ENCODE peak calls at places on chromosomes 3 and 15, in eight cellular contexts. One of them, this sample, is unnamed.

GRCh38 chr3:30400924-30401323 is 205.5 kb upstream of the TGFBR2 start:
- DNase-seq in spleen: no peak
- DNase-seq in transverse colon: no peak
- DNase-seq in OCI-M1: peak
- DNase-seq in hippocampal formation: no peak
- DNase-seq in mesothelial cell of epicardium: no peak
- DNase-seq in heart left ventricle: no peak
- DNase-seq in pulmonary artery endothelial cell: no peak
- DNase-seq in this sample: no peak

GRCh38 chr3:25679642-25680302 is 15.1 kb upstream of the TOP2B start:
- DNase-seq in OCI-M1: no peak
- DNase-seq in pulmonary artery endothelial cell: no peak
- DNase-seq in heart left ventricle: no peak
- DNase-seq in transverse colon: no peak
- DNase-seq in spleen: no peak
- DNase-seq in mesothelial cell of epicardium: no peak
- DNase-seq in hippocampal formation: no peak
- DNase-seq in this sample: no peak

GRCh38 chr3:75906555-75907112 is 121.3 kb upstream of the ZNF717 start:
- DNase-seq in pulmonary artery endothelial cell: no peak
- DNase-seq in spleen: peak
- DNase-seq in hippocampal formation: no peak
- DNase-seq in mesothelial cell of epicardium: peak
- DNase-seq in transverse colon: no peak
- DNase-seq in OCI-M1: no peak
- DNase-seq in heart left ventricle: no peak
- DNase-seq in this sample: peak

GRCh38 chr3:65473746-65474145 is 565.0 kb downstream of the MAGI1 start:
- DNase-seq in mesothelial cell of epicardium: no peak
- DNase-seq in pulmonary artery endothelial cell: no peak
- DNase-seq in heart left ventricle: no peak
- DNase-seq in hippocampal formation: no peak
- DNase-seq in transverse colon: no peak
- DNase-seq in OCI-M1: no peak
- DNase-seq in spleen: no peak
- DNase-seq in this sample: no peak

GRCh38 chr3:72185549-72186484 is 400.9 kb upstream of the PROK2 start:
- DNase-seq in OCI-M1: peak
- DNase-seq in transverse colon: no peak
- DNase-seq in mesothelial cell of epicardium: no peak
- DNase-seq in hippocampal formation: no peak
- DNase-seq in pulmonary artery endothelial cell: peak
- DNase-seq in heart left ventricle: no peak
- DNase-seq in spleen: no peak
- DNase-seq in this sample: no peak

GRCh38 chr3:124845406-124845805 is 41.8 kb downstream of the ITGB5 start:
- DNase-seq in OCI-M1: no peak
- DNase-seq in heart left ventricle: no peak
- DNase-seq in mesothelial cell of epicardium: no peak
- DNase-seq in spleen: peak
- DNase-seq in pulmonary artery endothelial cell: peak
- DNase-seq in transverse colon: peak
- DNase-seq in hippocampal formation: no peak
- DNase-seq in this sample: no peak

GRCh38 chr3:16838561-16838960 is 46.2 kb upstream of the PLCL2 start:
- DNase-seq in heart left ventricle: no peak
- DNase-seq in spleen: no peak
- DNase-seq in mesothelial cell of epicardium: no peak
- DNase-seq in pulmonary artery endothelial cell: no peak
- DNase-seq in transverse colon: peak
- DNase-seq in OCI-M1: no peak
- DNase-seq in hippocampal formation: no peak
- DNase-seq in this sample: no peak

GRCh38 chr3:177483182-177483967 is 286.1 kb upstream of the TBL1XR1 start:
- DNase-seq in transverse colon: peak
- DNase-seq in pulmonary artery endothelial cell: no peak
- DNase-seq in heart left ventricle: no peak
- DNase-seq in spleen: no peak
- DNase-seq in mesothelial cell of epicardium: no peak
- DNase-seq in OCI-M1: peak
- DNase-seq in hippocampal formation: no peak
- DNase-seq in this sample: no peak

GRCh38 chr3:62467936-62468722 is 94.8 kb upstream of the FEZF2 start:
- DNase-seq in heart left ventricle: no peak
- DNase-seq in pulmonary artery endothelial cell: no peak
- DNase-seq in hippocampal formation: no peak
- DNase-seq in mesothelial cell of epicardium: no peak
- DNase-seq in transverse colon: no peak
- DNase-seq in spleen: no peak
- DNase-seq in OCI-M1: no peak
- DNase-seq in this sample: no peak

GRCh38 chr3:52248816-52249547 is 3.4 kb downstream of the PPM1M start:
- DNase-seq in spleen: peak
- DNase-seq in OCI-M1: peak
- DNase-seq in hippocampal formation: no peak
- DNase-seq in transverse colon: no peak
- DNase-seq in pulmonary artery endothelial cell: no peak
- DNase-seq in heart left ventricle: peak
- DNase-seq in mesothelial cell of epicardium: no peak
- DNase-seq in this sample: no peak

GRCh38 chr3:72310028-72310987 is 525.4 kb upstream of the PROK2 start:
- DNase-seq in heart left ventricle: no peak
- DNase-seq in OCI-M1: no peak
- DNase-seq in mesothelial cell of epicardium: no peak
- DNase-seq in spleen: peak
- DNase-seq in hippocampal formation: no peak
- DNase-seq in pulmonary artery endothelial cell: peak
- DNase-seq in transverse colon: peak
- DNase-seq in this sample: no peak

GRCh38 chr3:64187065-64187959 is 38.0 kb downstream of the PRICKLE2 start:
- DNase-seq in mesothelial cell of epicardium: peak
- DNase-seq in transverse colon: peak
- DNase-seq in hippocampal formation: peak
- DNase-seq in pulmonary artery endothelial cell: peak
- DNase-seq in OCI-M1: no peak
- DNase-seq in spleen: no peak
- DNase-seq in heart left ventricle: peak
- DNase-seq in this sample: peak

GRCh38 chr15:27601239-27601942 is 497.7 kb downstream of the OCA2 start:
- DNase-seq in spleen: no peak
- DNase-seq in OCI-M1: no peak
- DNase-seq in hippocampal formation: no peak
- DNase-seq in mesothelial cell of epicardium: no peak
- DNase-seq in pulmonary artery endothelial cell: no peak
- DNase-seq in transverse colon: no peak
- DNase-seq in heart left ventricle: no peak
- DNase-seq in this sample: no peak

GRCh38 chr15:66483131-66483566 is 14.4 kb downstream of the SNAPC5 start:
- DNase-seq in spleen: no peak
- DNase-seq in OCI-M1: peak
- DNase-seq in heart left ventricle: no peak
- DNase-seq in transverse colon: no peak
- DNase-seq in hippocampal formation: no peak
- DNase-seq in pulmonary artery endothelial cell: no peak
- DNase-seq in mesothelial cell of epicardium: no peak
- DNase-seq in this sample: no peak

GRCh38 chr15:26357653-26358052 is 415.2 kb downstream of the GABRB3 start:
- DNase-seq in hippocampal formation: no peak
- DNase-seq in spleen: no peak
- DNase-seq in transverse colon: no peak
- DNase-seq in mesothelial cell of epicardium: no peak
- DNase-seq in pulmonary artery endothelial cell: no peak
- DNase-seq in OCI-M1: no peak
- DNase-seq in heart left ventricle: no peak
- DNase-seq in this sample: no peak

GRCh38 chr15:31325432-31325975 is 1.1 kb upstream of the KLF13 start:
- DNase-seq in pulmonary artery endothelial cell: no peak
- DNase-seq in mesothelial cell of epicardium: peak
- DNase-seq in transverse colon: peak
- DNase-seq in spleen: peak
- DNase-seq in heart left ventricle: peak
- DNase-seq in hippocampal formation: peak
- DNase-seq in OCI-M1: peak
- DNase-seq in this sample: no peak

GRCh38 chr3:193780810-193781472 is 187.9 kb downstream of the OPA1 start:
- DNase-seq in OCI-M1: peak
- DNase-seq in heart left ventricle: peak
- DNase-seq in spleen: peak
- DNase-seq in mesothelial cell of epicardium: peak
- DNase-seq in hippocampal formation: peak
- DNase-seq in transverse colon: peak
- DNase-seq in pulmonary artery endothelial cell: no peak
- DNase-seq in this sample: no peak

GRCh38 chr3:54870423-54870822 is 57.4 kb downstream of the LRTM1 start:
- DNase-seq in hippocampal formation: peak
- DNase-seq in transverse colon: no peak
- DNase-seq in pulmonary artery endothelial cell: no peak
- DNase-seq in heart left ventricle: no peak
- DNase-seq in spleen: no peak
- DNase-seq in OCI-M1: peak
- DNase-seq in mesothelial cell of epicardium: no peak
- DNase-seq in this sample: no peak

GRCh38 chr3:135456182-135456790 is 509.2 kb upstream of the PPP2R3A start:
- DNase-seq in mesothelial cell of epicardium: no peak
- DNase-seq in spleen: no peak
- DNase-seq in hippocampal formation: no peak
- DNase-seq in OCI-M1: no peak
- DNase-seq in transverse colon: no peak
- DNase-seq in heart left ventricle: no peak
- DNase-seq in pulmonary artery endothelial cell: no peak
- DNase-seq in this sample: no peak

GRCh38 chr15:101071651-101072050 is 152.5 kb downstream of the LRRK1 start:
- DNase-seq in OCI-M1: no peak
- DNase-seq in mesothelial cell of epicardium: no peak
- DNase-seq in transverse colon: no peak
- DNase-seq in pulmonary artery endothelial cell: no peak
- DNase-seq in heart left ventricle: no peak
- DNase-seq in hippocampal formation: no peak
- DNase-seq in spleen: peak
- DNase-seq in this sample: no peak

GRCh38 chr3:49104427-49105291 is at the start of gene QARS1:
- DNase-seq in spleen: peak
- DNase-seq in OCI-M1: peak
- DNase-seq in transverse colon: peak
- DNase-seq in hippocampal formation: peak
- DNase-seq in pulmonary artery endothelial cell: peak
- DNase-seq in heart left ventricle: peak
- DNase-seq in mesothelial cell of epicardium: peak
- DNase-seq in this sample: peak

GRCh38 chr3:52313774-52314188 is 2.3 kb upstream of the DNAH1 start:
- DNase-seq in transverse colon: peak
- DNase-seq in pulmonary artery endothelial cell: no peak
- DNase-seq in OCI-M1: peak
- DNase-seq in heart left ventricle: no peak
- DNase-seq in hippocampal formation: no peak
- DNase-seq in mesothelial cell of epicardium: no peak
- DNase-seq in spleen: no peak
- DNase-seq in this sample: no peak

GRCh38 chr15:38622317-38622716 is 57.7 kb upstream of the RASGRP1 start:
- DNase-seq in hippocampal formation: no peak
- DNase-seq in spleen: no peak
- DNase-seq in OCI-M1: no peak
- DNase-seq in pulmonary artery endothelial cell: no peak
- DNase-seq in heart left ventricle: no peak
- DNase-seq in transverse colon: peak
- DNase-seq in mesothelial cell of epicardium: no peak
- DNase-seq in this sample: no peak

GRCh38 chr3:142993958-142994442 is 7.4 kb upstream of the U2SURP start:
- DNase-seq in pulmonary artery endothelial cell: peak
- DNase-seq in OCI-M1: peak
- DNase-seq in spleen: no peak
- DNase-seq in mesothelial cell of epicardium: no peak
- DNase-seq in heart left ventricle: no peak
- DNase-seq in transverse colon: peak
- DNase-seq in hippocampal formation: peak
- DNase-seq in this sample: no peak

GRCh38 chr3:56763233-56763632 is 38.5 kb downstream of the ARHGEF3 start:
- DNase-seq in mesothelial cell of epicardium: no peak
- DNase-seq in hippocampal formation: no peak
- DNase-seq in spleen: no peak
- DNase-seq in pulmonary artery endothelial cell: no peak
- DNase-seq in transverse colon: no peak
- DNase-seq in heart left ventricle: no peak
- DNase-seq in OCI-M1: no peak
- DNase-seq in this sample: no peak

GRCh38 chr3:52848617-52849016 is 13.8 kb upstream of the MUSTN1 start:
- DNase-seq in transverse colon: no peak
- DNase-seq in heart left ventricle: peak
- DNase-seq in pulmonary artery endothelial cell: no peak
- DNase-seq in hippocampal formation: no peak
- DNase-seq in OCI-M1: no peak
- DNase-seq in mesothelial cell of epicardium: no peak
- DNase-seq in spleen: peak
- DNase-seq in this sample: no peak

GRCh38 chr3:14508505-14508819 is 31.7 kb downstream of the GRIP2 start:
- DNase-seq in transverse colon: no peak
- DNase-seq in spleen: no peak
- DNase-seq in heart left ventricle: no peak
- DNase-seq in hippocampal formation: no peak
- DNase-seq in OCI-M1: no peak
- DNase-seq in mesothelial cell of epicardium: no peak
- DNase-seq in pulmonary artery endothelial cell: no peak
- DNase-seq in this sample: no peak

GRCh38 chr3:5011555-5012256 is 32.5 kb downstream of the BHLHE40 start:
- DNase-seq in mesothelial cell of epicardium: no peak
- DNase-seq in heart left ventricle: no peak
- DNase-seq in pulmonary artery endothelial cell: no peak
- DNase-seq in transverse colon: no peak
- DNase-seq in OCI-M1: peak
- DNase-seq in spleen: peak
- DNase-seq in hippocampal formation: no peak
- DNase-seq in this sample: no peak

GRCh38 chr15:76346666-76347506 is 10.3 kb downstream of the ISL2 start:
- DNase-seq in spleen: peak
- DNase-seq in pulmonary artery endothelial cell: no peak
- DNase-seq in transverse colon: peak
- DNase-seq in OCI-M1: no peak
- DNase-seq in hippocampal formation: no peak
- DNase-seq in mesothelial cell of epicardium: no peak
- DNase-seq in heart left ventricle: no peak
- DNase-seq in this sample: no peak

GRCh38 chr3:18393906-18394305 is 31.2 kb downstream of the SATB1 start:
- DNase-seq in OCI-M1: no peak
- DNase-seq in heart left ventricle: no peak
- DNase-seq in hippocampal formation: no peak
- DNase-seq in mesothelial cell of epicardium: no peak
- DNase-seq in pulmonary artery endothelial cell: peak
- DNase-seq in spleen: no peak
- DNase-seq in transverse colon: no peak
- DNase-seq in this sample: no peak

GRCh38 chr3:46359748-46360509 is 6.0 kb downstream of the CCR2 start:
- DNase-seq in pulmonary artery endothelial cell: no peak
- DNase-seq in heart left ventricle: no peak
- DNase-seq in OCI-M1: no peak
- DNase-seq in transverse colon: no peak
- DNase-seq in mesothelial cell of epicardium: no peak
- DNase-seq in hippocampal formation: no peak
- DNase-seq in spleen: no peak
- DNase-seq in this sample: no peak

GRCh38 chr3:128217702-128218475 is 64.6 kb downstream of the EEFSEC start:
- DNase-seq in pulmonary artery endothelial cell: no peak
- DNase-seq in OCI-M1: peak
- DNase-seq in spleen: no peak
- DNase-seq in mesothelial cell of epicardium: no peak
- DNase-seq in heart left ventricle: no peak
- DNase-seq in hippocampal formation: no peak
- DNase-seq in transverse colon: no peak
- DNase-seq in this sample: no peak

This sample was measured in brain pericyte.